ENCODE peak calls at places on chromosome 21, in ten cellular contexts. R, W, L, U, O, N, C, Q, V and H are unnamed samples.

GRCh38 chr21:31520506-31521163 is 138.9 kb upstream of the SOD1 start:
- DNase-seq in O (no peak), V (peak; percentile 68), W (no peak), R (no peak), L (no peak), U (no peak), C (no peak), N (no peak), Q (no peak), H (no peak)

GRCh38 chr21:16536661-16537359 is 807.0 kb downstream of the USP25 start:
- DNase-seq in W (no peak), O (no peak), N (no peak), L (peak; percentile 55), V (peak; percentile 56), R (no peak), U (no peak), Q (no peak), C (no peak), H (no peak)

GRCh38 chr21:29077651-29078090 is 4.2 kb upstream of the CCT8 start:
- DNase-seq in V (peak; percentile 75), O (no peak), W (no peak), C (no peak), Q (no peak), L (no peak), U (no peak), N (no peak), R (peak; percentile 34), H (no peak)

GRCh38 chr21:46081022-46081861 is 16.7 kb upstream of the COL6A2 start:
- DNase-seq in W (no peak), C (no peak), O (no peak), U (peak; percentile 85), L (no peak), N (no peak), R (peak; percentile 55), V (no peak), Q (no peak), H (no peak)

GRCh38 chr21:28325618-28326017 is 667.1 kb downstream of the LTN1 start:
- DNase-seq in O (no peak), V (no peak), Q (no peak), U (no peak), N (no peak), R (peak; percentile 77), C (no peak), L (no peak), W (no peak), H (no peak)

GRCh38 chr21:33360871-33361602 is 36.3 kb downstream of the IFNAR1 start:
- DNase-seq in V (peak; percentile 82), L (peak; percentile 87), O (peak; percentile 82), W (peak; percentile 57), C (peak; percentile 72), N (peak; percentile 68), U (peak; percentile 96), R (peak; percentile 76), Q (peak; percentile 82), H (peak; percentile 78)

GRCh38 chr21:22965455-22966125 is 1967.4 kb downstream of the NCAM2 start:
- DNase-seq in Q (no peak), C (no peak), U (no peak), V (no peak), N (no peak), O (no peak), R (no peak), W (no peak), L (no peak), H (no peak)

GRCh38 chr21:43277481-43278351 is 108.9 kb downstream of the CRYAA start:
- DNase-seq in V (no peak), R (no peak), C (no peak), U (no peak), O (no peak), N (no peak), W (no peak), L (no peak), Q (no peak), H (no peak)

GRCh38 chr21:36917487-36918158 is 48.8 kb downstream of the HLCS start:
- DNase-seq in L (peak; percentile 44), V (no peak), U (peak; percentile 67), C (no peak), Q (no peak), N (no peak), W (peak; percentile 25), R (peak; percentile 50), O (peak; percentile 19), H (no peak)